ENCODE peak calls at places on chromosomes 6 and 20, in six cellular contexts. S is fibroblast of lung, G is left ventricle myocardium inferior, F is heart right ventricle, T is endodermal cell, W is A549. E is an unnamed sample.
A peak's percentile ranks its signal among the peaks of the same experiment; 100 is the strongest.

GRCh38 chr6:151170622-151171246 is 69.0 kb upstream of the AKAP12 start:
- DNase-seq in F (no peak), S (no peak), W (no peak), T (no peak), G (no peak), E (no peak)

GRCh38 chr6:161748535-161749386 is 474.9 kb upstream of the AGPAT4 start:
- DNase-seq in T (peak; percentile 97), G (peak; percentile 29), F (peak; percentile 45), S (peak; percentile 33), W (peak; percentile 15), E (peak; percentile 67)

GRCh38 chr6:18177566-18177965 is 22.3 kb downstream of the KDM1B start:
- DNase-seq in G (no peak), W (no peak), T (no peak), F (no peak), S (no peak), E (no peak)

GRCh38 chr6:25056130-25056529 is 120.4 kb upstream of the RIPOR2 start:
- DNase-seq in F (no peak), W (no peak), S (no peak), T (no peak), G (no peak), E (no peak)

GRCh38 chr20:11432407-11432806 is 485.3 kb upstream of the BTBD3 start:
- DNase-seq in S (peak; percentile 43), W (no peak), G (no peak), T (no peak), F (no peak), E (no peak)

GRCh38 chr6:169851641-169852503 is 100.5 kb downstream of the ERMARD start:
- DNase-seq in T (peak; percentile 70), S (no peak), G (no peak), W (no peak), F (peak; percentile 71), E (peak; percentile 55)

GRCh38 chr6:54579011-54579410 is 267.6 kb upstream of the FAM83B start:
- DNase-seq in F (no peak), S (no peak), T (peak; percentile 50), W (no peak), G (no peak), E (no peak)

GRCh38 chr6:5469101-5469846 is 208.0 kb downstream of the FARS2 start:
- DNase-seq in W (no peak), F (no peak), S (no peak), T (peak; percentile 76), G (no peak), E (peak; percentile 30)

GRCh38 chr6:168550326-168550725 is 109.3 kb downstream of the SMOC2 start:
- DNase-seq in T (no peak), W (no peak), S (no peak), F (no peak), G (no peak), E (no peak)

GRCh38 chr6:39451831-39452230 is 129.3 kb upstream of the KCNK16 start:
- DNase-seq in F (no peak), T (peak; percentile 59), W (no peak), S (no peak), G (no peak), E (no peak)

DNA sequence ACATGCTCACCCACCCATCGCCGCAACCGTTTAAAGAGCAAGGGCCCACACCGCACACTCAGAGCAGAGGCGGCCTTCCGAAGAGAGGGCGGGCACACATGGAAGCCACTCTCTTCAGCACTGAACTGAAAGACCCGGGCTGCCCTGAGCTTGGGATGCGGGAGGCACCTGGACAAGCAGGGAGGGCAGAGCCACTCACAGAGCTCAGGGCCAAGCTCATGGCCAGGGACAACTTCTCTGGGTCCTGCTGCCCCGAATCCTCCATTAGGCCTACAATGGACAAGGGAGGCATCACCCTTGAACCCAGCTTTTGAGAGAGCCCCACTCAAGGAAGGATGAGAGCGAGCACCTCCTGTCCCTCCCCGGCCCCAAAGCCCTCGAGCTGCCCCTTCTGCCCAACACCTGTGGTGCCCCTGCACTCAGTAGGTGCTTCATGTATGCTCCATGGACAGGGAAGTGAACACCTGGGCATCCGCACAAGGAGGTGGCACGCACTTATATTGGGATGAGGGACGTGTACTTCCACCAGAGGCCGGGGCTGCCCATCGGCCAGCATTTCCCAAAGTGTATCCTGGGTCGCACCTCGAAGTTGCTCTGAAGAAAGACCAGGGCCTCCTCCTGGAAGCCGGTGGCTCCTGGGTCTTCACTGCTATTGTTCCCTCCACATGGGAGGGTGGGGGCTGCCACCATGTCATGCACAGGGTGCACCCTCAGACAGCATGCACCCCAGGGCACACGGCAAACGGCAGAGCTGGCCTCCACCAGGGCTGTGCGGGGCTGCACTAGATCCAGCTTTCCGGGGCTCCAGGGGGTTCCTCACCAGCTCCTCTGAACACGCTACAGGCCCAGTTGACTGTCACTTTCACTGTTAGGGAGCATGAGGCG is 50.2 kb downstream of the YTHDF1 start:
- DNase-seq in G (no peak), W (no peak), S (no peak), F (no peak), T (no peak), E (no peak)
- H3K4me1 ChIP-seq in G (no peaks in the 10 kb centered on the region), W (no peaks in the 10 kb centered on the region), S (no peaks in the 10 kb centered on the region), F (no peaks in the 10 kb centered on the region), T (no peaks in the 10 kb centered on the region), E (no peaks in the 10 kb centered on the region)

DNA sequence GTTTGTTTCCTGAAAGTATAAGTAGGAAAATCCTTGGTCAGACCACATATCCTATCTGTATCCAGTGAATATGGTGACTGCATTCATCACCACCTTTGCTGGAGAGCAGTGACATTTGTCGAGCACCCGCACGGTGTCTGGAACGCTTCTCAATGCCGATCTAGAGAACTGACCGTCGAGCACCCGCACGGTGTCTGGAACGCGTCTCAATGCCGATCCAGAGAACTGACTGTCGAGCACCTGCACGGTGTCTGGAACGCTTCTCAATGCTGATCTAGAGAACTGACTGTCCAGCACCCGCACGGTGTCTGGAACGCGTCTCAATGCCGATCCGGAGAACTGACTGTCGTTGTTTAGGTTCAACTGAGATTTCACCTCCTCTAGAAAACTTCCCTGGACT is 67.8 kb downstream of the HUS1B start:
- DNase-seq in S (no peak), T (no peak), F (no peak), W (no peak), G (no peak), E (no peak)
- H3K27ac ChIP-seq in S (no peak overlapping the region), T (no peak overlapping the region), F (peak overlapping the region; percentile 70), W (no peak overlapping the region), G (peak overlapping the region; percentile 61), E (no peak overlapping the region)

DNA sequence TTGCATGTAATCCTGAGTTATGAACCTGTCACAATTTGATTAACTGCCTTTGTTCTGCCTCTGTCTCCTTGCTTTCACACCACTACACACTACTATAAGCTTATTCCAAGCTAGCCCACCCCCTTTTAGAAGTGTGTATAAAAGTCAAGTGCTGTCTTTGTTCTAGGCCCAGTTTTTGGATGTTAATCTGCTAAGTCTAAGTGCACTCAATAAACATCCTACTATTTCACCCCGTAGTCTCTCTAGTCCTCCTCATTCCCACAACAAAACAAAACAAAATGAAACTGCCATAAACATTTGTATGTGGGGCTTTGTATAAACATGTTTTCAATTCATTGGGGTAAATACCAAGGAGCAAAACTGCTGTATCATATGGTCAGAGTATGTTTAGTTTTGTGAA is 16.1 kb upstream of the SPACA1 start:
- DNase-seq in W (no peak), T (no peak), S (no peak), F (no peak), G (no peak), E (no peak)
- H3K9me3 ChIP-seq in W (peaks cover 11% of the 10 kb centered on the region), T (peaks cover 36% of the 10 kb centered on the region), S (no peaks in the 10 kb centered on the region), F (peaks cover 17% of the 10 kb centered on the region), G (peaks cover 67% of the 10 kb centered on the region), E (peaks cover 12% of the 10 kb centered on the region)

GRCh38 chr6:21764989-21765388 is 171.4 kb downstream of the SOX4 start:
- DNase-seq in W (no peak), F (no peak), S (no peak), G (no peak), T (no peak), E (no peak)
- H3K4me1 ChIP-seq in W (peaks cover 31% of the 10 kb centered on the region), F (peaks cover 24% of the 10 kb centered on the region), S (peaks cover 8% of the 10 kb centered on the region), G (peaks cover 20% of the 10 kb centered on the region), T (peaks cover 6% of the 10 kb centered on the region), E (peaks cover 7% of the 10 kb centered on the region)

DNA sequence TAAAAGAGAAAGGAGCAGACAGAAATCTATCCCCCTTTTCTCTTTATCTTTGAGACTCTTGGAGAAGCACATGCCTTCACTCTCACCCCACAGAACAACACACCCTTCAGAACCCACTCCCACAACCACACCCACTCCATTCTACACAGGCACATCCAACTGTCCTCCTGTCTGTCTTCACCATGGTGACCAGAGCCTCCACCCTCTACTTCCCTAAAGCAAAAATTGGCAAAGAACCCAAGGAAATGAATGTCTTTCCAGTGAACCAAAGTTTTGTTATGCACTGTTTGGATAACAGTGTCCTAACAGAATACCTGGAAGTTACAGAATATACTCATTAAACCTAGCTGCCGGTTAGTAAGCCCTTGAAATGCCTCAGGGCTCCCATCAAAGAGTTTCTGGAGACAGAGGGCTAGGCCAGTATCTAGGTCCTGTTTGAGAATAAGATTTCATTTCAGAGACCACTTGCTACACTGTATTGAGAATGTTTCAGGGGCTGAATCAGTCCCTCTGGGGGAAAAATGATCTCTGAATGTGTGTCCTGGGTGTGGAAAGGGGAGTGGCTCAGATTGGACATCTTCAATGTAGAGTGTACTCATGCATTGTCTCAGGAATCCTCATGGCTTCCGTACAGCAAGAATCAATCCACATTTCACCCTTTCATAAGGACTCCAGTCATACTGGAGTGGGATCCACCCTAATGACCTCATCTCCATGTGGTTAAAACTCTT is 101.1 kb downstream of the LY86 start:
- DNase-seq in T (no peak), S (peak; percentile 67), G (no peak), W (no peak), F (no peak), E (no peak)
- H3K27ac ChIP-seq in T (no peak overlapping the region), S (no peak overlapping the region), G (peak overlapping the region; percentile 91), W (no peak overlapping the region), F (peak overlapping the region; percentile 94), E (no peak overlapping the region)